ENCODE peak calls at places on chromosome 13, in six cellular contexts. One of them, this sample, is unnamed.

GRCh38 chr13:88925954-88926353 is 1254.8 kb downstream of the SLITRK5 start:
- DNase-seq in cardiac muscle cell: no peak
- DNase-seq in NCI-H1092: no peak
- DNase-seq in retinal pigment epithelial cell: no peak
- DNase-seq in KBM-7: no peak
- DNase-seq in neuronal stem cell: no peak
- DNase-seq in this sample: no peak

GRCh38 chr13:46797468-46798237 is 692 bp upstream of the ESD start:
- DNase-seq in cardiac muscle cell: no peak
- DNase-seq in NCI-H1092: no peak
- DNase-seq in retinal pigment epithelial cell: no peak
- DNase-seq in KBM-7: no peak
- DNase-seq in neuronal stem cell: no peak
- DNase-seq in this sample: no peak

GRCh38 chr13:82627183-82627582 is 1255.1 kb downstream of the SLITRK1 start:
- DNase-seq in cardiac muscle cell: no peak
- DNase-seq in NCI-H1092: no peak
- DNase-seq in retinal pigment epithelial cell: no peak
- DNase-seq in KBM-7: no peak
- DNase-seq in neuronal stem cell: no peak
- DNase-seq in this sample: no peak

GRCh38 chr13:104034891-104035290 is 968.7 kb upstream of the SLC10A2 start:
- DNase-seq in cardiac muscle cell: no peak
- DNase-seq in NCI-H1092: no peak
- DNase-seq in retinal pigment epithelial cell: no peak
- DNase-seq in KBM-7: no peak
- DNase-seq in neuronal stem cell: no peak
- DNase-seq in this sample: no peak

GRCh38 chr13:76330756-76331155 is 555.4 kb downstream of the KCTD12 start:
- DNase-seq in cardiac muscle cell: no peak
- DNase-seq in NCI-H1092: no peak
- DNase-seq in retinal pigment epithelial cell: no peak
- DNase-seq in KBM-7: no peak
- DNase-seq in neuronal stem cell: no peak
- DNase-seq in this sample: no peak

GRCh38 chr13:113744197-113745000 is 14.6 kb upstream of the TMEM255B start:
- DNase-seq in cardiac muscle cell: no peak
- DNase-seq in NCI-H1092: no peak
- DNase-seq in retinal pigment epithelial cell: no peak
- DNase-seq in KBM-7: no peak
- DNase-seq in neuronal stem cell: no peak
- DNase-seq in this sample: no peak

GRCh38 chr13:44063881-44064280 is 184.2 kb downstream of the LACC1 start:
- DNase-seq in cardiac muscle cell: no peak
- DNase-seq in NCI-H1092: no peak
- DNase-seq in retinal pigment epithelial cell: no peak
- DNase-seq in KBM-7: no peak
- DNase-seq in neuronal stem cell: no peak
- DNase-seq in this sample: no peak

GRCh38 chr13:44768775-44769578 is 192.8 kb upstream of the TSC22D1 start:
- DNase-seq in cardiac muscle cell: peak; percentile 38
- DNase-seq in NCI-H1092: no peak
- DNase-seq in retinal pigment epithelial cell: no peak
- DNase-seq in KBM-7: peak; percentile 22
- DNase-seq in neuronal stem cell: no peak
- DNase-seq in this sample: no peak

GRCh38 chr13:98254541-98254940 is 77.5 kb upstream of the RNF113B start:
- DNase-seq in cardiac muscle cell: no peak
- DNase-seq in NCI-H1092: no peak
- DNase-seq in retinal pigment epithelial cell: no peak
- DNase-seq in KBM-7: no peak
- DNase-seq in neuronal stem cell: no peak
- DNase-seq in this sample: no peak

GRCh38 chr13:73922728-73923393 is 211.3 kb downstream of the KLF12 start:
- DNase-seq in cardiac muscle cell: peak; percentile 8
- DNase-seq in NCI-H1092: no peak
- DNase-seq in retinal pigment epithelial cell: no peak
- DNase-seq in KBM-7: no peak
- DNase-seq in neuronal stem cell: no peak
- DNase-seq in this sample: no peak

GRCh38 chr13:99012539-99012938 is 34.7 kb upstream of the DOCK9 start:
- DNase-seq in cardiac muscle cell: no peak
- DNase-seq in NCI-H1092: no peak
- DNase-seq in retinal pigment epithelial cell: no peak
- DNase-seq in KBM-7: no peak
- DNase-seq in neuronal stem cell: no peak
- DNase-seq in this sample: no peak

GRCh38 chr13:71912524-71912923 is 45.5 kb upstream of the DACH1 start:
- DNase-seq in cardiac muscle cell: no peak
- DNase-seq in NCI-H1092: no peak
- DNase-seq in retinal pigment epithelial cell: no peak
- DNase-seq in KBM-7: no peak
- DNase-seq in neuronal stem cell: no peak
- DNase-seq in this sample: no peak

GRCh38 chr13:93709511-93710244 is 483.1 kb downstream of the GPC6 start:
- DNase-seq in cardiac muscle cell: no peak
- DNase-seq in NCI-H1092: no peak
- DNase-seq in retinal pigment epithelial cell: no peak
- DNase-seq in KBM-7: no peak
- DNase-seq in neuronal stem cell: no peak
- DNase-seq in this sample: no peak

GRCh38 chr13:23915308-23915707 is 18.0 kb upstream of the C1QTNF9B start:
- DNase-seq in cardiac muscle cell: no peak
- DNase-seq in NCI-H1092: peak; percentile 51
- DNase-seq in retinal pigment epithelial cell: no peak
- DNase-seq in KBM-7: no peak
- DNase-seq in neuronal stem cell: no peak
- DNase-seq in this sample: no peak

GRCh38 chr13:27404680-27405079 is 19.7 kb upstream of the GTF3A start:
- DNase-seq in cardiac muscle cell: no peak
- DNase-seq in NCI-H1092: no peak
- DNase-seq in retinal pigment epithelial cell: no peak
- DNase-seq in KBM-7: no peak
- DNase-seq in neuronal stem cell: no peak
- DNase-seq in this sample: no peak

This sample was measured in stimulated activated naive CD8-positive, alpha-beta T cell treated with anti-CD3 and anti-CD28 coated beads, Interleukin-15, amount 100 ng/mL, for 72 hours.